ENCODE peak calls at places on chromosomes 12 and 14, in ten cellular contexts. H is GM10248; J is astrocyte of the spinal cord; T is adrenal gland; C is CD4-positive, alpha-beta T cell; E is gastrocnemius medialis; G is pancreas; B is uterus; Y is fibroblast of lung; O is WTC11. R is an unnamed sample.
A peak's percentile ranks its signal among the peaks of the same experiment; 100 is the strongest.

GRCh38 chr12:78002878-78003277 is 172.2 kb downstream of the NAV3 start:
- DNase-seq in G (no peak), Y (peak; percentile 81), E (no peak), T (no peak), O (no peak), H (no peak), C (no peak), J (no peak), B (no peak), R (no peak)

GRCh38 chr12:12582895-12583303 is 20.2 kb upstream of the DUSP16 start:
- DNase-seq in Y (peak; percentile 7), H (peak; percentile 78), E (no peak), J (no peak), G (no peak), B (no peak), C (no peak), O (no peak), T (no peak), R (peak; percentile 26)

GRCh38 chr14:23183479-23183878 is at the start of gene SLC7A8:
- DNase-seq in H (no peak), E (peak; percentile 47), B (peak; percentile 94), O (peak; percentile 78), C (peak; percentile 11), Y (no peak), J (peak; percentile 10), T (peak; percentile 83), G (peak; percentile 29), R (no peak)

GRCh38 chr14:103398427-103399195 is 13.4 kb downstream of the MARK3 start:
- DNase-seq in G (no peak), T (no peak), E (no peak), B (no peak), O (no peak), Y (peak; percentile 57), H (no peak), C (no peak), J (peak; percentile 40), R (peak; percentile 41)

GRCh38 chr12:70757830-70758493 is 120.7 kb upstream of the PTPRB start:
- DNase-seq in H (no peak), E (no peak), B (no peak), O (no peak), G (no peak), T (no peak), J (no peak), Y (no peak), C (no peak), R (no peak)

GRCh38 chr12:47319746-47320145 is 240.0 kb upstream of the AMIGO2 start:
- DNase-seq in B (no peak), O (no peak), G (no peak), T (no peak), H (no peak), E (no peak), J (no peak), Y (no peak), C (no peak), R (no peak)

GRCh38 chr12:94186461-94187237 is 38.3 kb downstream of the PLXNC1 start:
- DNase-seq in G (peak; percentile 19), B (peak; percentile 83), T (peak; percentile 90), Y (peak; percentile 77), H (no peak), O (peak; percentile 91), E (no peak), C (no peak), J (peak; percentile 59), R (no peak)

GRCh38 chr12:56469007-56469930 is 891 bp downstream of the SPRYD4 start:
- DNase-seq in E (no peak), Y (no peak), C (no peak), H (no peak), G (peak; percentile 55), T (peak; percentile 74), O (no peak), B (no peak), J (no peak), R (no peak)

GRCh38 chr12:4763549-4763948 is 43.3 kb downstream of the GALNT8 start:
- DNase-seq in H (no peak), T (peak; percentile 62), Y (peak; percentile 23), B (peak; percentile 36), E (no peak), J (no peak), C (no peak), G (no peak), O (peak; percentile 94), R (peak; percentile 8)

GRCh38 chr14:50260511-50260910 is 29.1 kb upstream of the SOS2 start:
- DNase-seq in C (no peak), B (no peak), E (no peak), J (peak; percentile 39), Y (peak; percentile 72), T (no peak), O (no peak), H (peak; percentile 41), G (no peak), R (peak; percentile 12)

GRCh38 chr12:10617868-10618267 is 4.5 kb upstream of the MAGOHB start:
- DNase-seq in Y (peak; percentile 12), T (no peak), E (no peak), G (no peak), H (no peak), O (no peak), C (no peak), B (no peak), J (no peak), R (no peak)

GRCh38 chr12:15808250-15808971 is 19.2 kb upstream of the EPS8 start:
- DNase-seq in C (no peak), H (no peak), O (no peak), G (no peak), E (no peak), Y (peak; percentile 78), T (no peak), B (no peak), J (no peak), R (no peak)

GRCh38 chr14:61596985-61597384 is 98.3 kb upstream of the HIF1A start:
- DNase-seq in T (no peak), H (no peak), O (no peak), C (no peak), J (peak; percentile 48), B (no peak), E (no peak), Y (no peak), G (no peak), R (no peak)

GRCh38 chr14:61601923-61602732 is 93.2 kb upstream of the HIF1A start:
- DNase-seq in H (no peak), B (no peak), Y (no peak), J (peak; percentile 23), C (no peak), E (no peak), G (no peak), T (no peak), O (no peak), R (no peak)

GRCh38 chr14:61599959-61600358 is 95.4 kb upstream of the HIF1A start:
- DNase-seq in B (no peak), C (no peak), H (no peak), Y (no peak), G (no peak), J (no peak), O (no peak), E (no peak), T (no peak), R (no peak)

GRCh38 chr14:61602733-61603077 is 92.6 kb upstream of the HIF1A start:
- DNase-seq in H (no peak), B (no peak), T (no peak), E (no peak), O (no peak), G (no peak), C (no peak), Y (no peak), J (peak; percentile 21), R (peak; percentile 36)

GRCh38 chr14:61598980-61599379 is 96.3 kb upstream of the HIF1A start:
- DNase-seq in C (no peak), H (no peak), O (no peak), E (no peak), T (no peak), G (no peak), B (no peak), Y (no peak), J (no peak), R (no peak)
- TF ChIP-seq CTCF in C (no peak), H (no peak), O (no peak), E (no peak), T (no peak), G (no peak), B (no peak), Y (no peak), J (no peak), R (no peak)

GRCh38 chr12:102730996-102731395 is 186.0 kb downstream of the PAH start:
- DNase-seq in O (no peak), C (no peak), E (no peak), J (no peak), Y (no peak), H (no peak), B (no peak), G (no peak), T (no peak), R (no peak)
- TF ChIP-seq CTCF in O (no peak), C (no peak), E (no peak), J (no peak), Y (no peak), H (no peak), B (no peak), G (no peak), T (no peak), R (no peak)

GRCh38 chr14:35949933-35950332 is 123.8 kb downstream of the BRMS1L start:
- DNase-seq in G (peak; percentile 6), T (no peak), J (peak; percentile 19), E (no peak), B (no peak), O (no peak), C (no peak), Y (no peak), H (no peak), R (peak; percentile 43)

GRCh38 chr14:35940291-35940690 is 114.2 kb downstream of the BRMS1L start:
- DNase-seq in O (no peak), J (no peak), H (no peak), E (no peak), T (no peak), G (no peak), B (no peak), Y (peak; percentile 6), C (no peak), R (no peak)

DNA sequence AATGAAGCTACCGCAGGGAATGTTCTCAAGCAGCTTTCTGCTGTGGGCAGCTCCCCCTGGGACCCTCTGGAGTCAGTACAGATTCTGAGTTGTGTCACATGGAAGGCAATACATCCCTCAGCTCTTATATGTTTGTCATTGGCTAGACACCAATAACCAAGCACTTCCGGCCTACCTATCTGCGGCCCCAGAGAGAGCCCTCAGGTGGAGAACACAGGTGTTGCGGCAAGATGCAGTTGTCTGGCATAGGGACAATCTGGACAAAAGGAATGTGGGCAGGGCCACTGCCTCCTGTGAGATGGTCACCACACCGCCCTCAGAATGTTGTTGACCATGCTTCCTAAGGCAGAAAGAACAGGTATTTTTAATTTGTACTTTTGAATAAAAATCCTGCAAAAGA is 118.7 kb downstream of the BRMS1L start:
- DNase-seq in C (no peak), E (no peak), J (no peak), B (no peak), Y (no peak), T (no peak), H (peak; percentile 24), O (peak; percentile 65), G (no peak), R (peak; percentile 62)
- TF ChIP-seq CTCF in C (no peak), E (no peak), J (no peak), B (no peak), Y (no peak), T (no peak), H (no peak), O (no peak), G (no peak), R (no peak)

DNA sequence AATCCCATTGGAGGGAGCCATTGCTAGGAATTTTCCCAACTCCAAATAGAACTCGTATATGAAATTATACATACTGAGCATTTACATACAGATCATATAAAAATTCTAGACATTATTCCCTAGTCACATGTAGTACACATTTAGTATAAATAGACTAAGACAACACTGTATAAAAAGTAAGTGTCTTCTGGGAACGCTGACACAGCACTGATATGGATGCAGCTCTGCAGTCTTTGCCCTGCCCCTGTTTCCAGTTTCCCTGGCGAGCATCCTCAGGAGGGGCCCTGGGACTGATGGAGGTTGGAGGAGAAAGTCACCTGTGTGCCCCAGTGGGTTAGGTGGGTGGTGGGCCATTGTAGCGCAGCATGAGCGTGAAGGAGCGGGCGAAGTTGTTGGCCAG is 97.8 kb upstream of the CLMN start:
- DNase-seq in T (no peak), Y (no peak), J (no peak), H (no peak), E (no peak), G (no peak), O (no peak), B (no peak), C (no peak), R (no peak)
- TF ChIP-seq CTCF in T (no peak), Y (no peak), J (peak; percentile 19), H (no peak), E (no peak), G (no peak), O (no peak), B (no peak), C (no peak), R (no peak)